ENCODE peak calls at places on chromosomes 4 and X, in seven cellular contexts. One of them, this sample, is unnamed.

GRCh38 chr4:53734584-53735363 is 143.5 kb upstream of the LNX1 start:
- DNase-seq in K562: no peak
- DNase-seq in HepG2: no peak
- DNase-seq in HCT116: no peak
- DNase-seq in H1: no peak
- DNase-seq in SK-N-SH: no peak
- DNase-seq in GM12878: no peak
- DNase-seq in this sample: no peak

GRCh38 chr4:128355301-128355700 is 67.7 kb upstream of the PGRMC2 start:
- DNase-seq in H1: no peak
- DNase-seq in K562: peak; percentile 40
- DNase-seq in SK-N-SH: peak; percentile 52
- DNase-seq in GM12878: no peak
- DNase-seq in HCT116: no peak
- DNase-seq in HepG2: no peak
- DNase-seq in this sample: no peak

GRCh38 chr4:83536649-83537352 is 893 bp downstream of the GPAT3 start:
- DNase-seq in H1: no peak
- DNase-seq in K562: no peak
- DNase-seq in GM12878: no peak
- DNase-seq in SK-N-SH: no peak
- DNase-seq in HepG2: no peak
- DNase-seq in HCT116: no peak
- DNase-seq in this sample: no peak

GRCh38 chr4:113874480-113874879 is 105.0 kb downstream of the ARSJ start:
- DNase-seq in H1: no peak
- DNase-seq in HCT116: no peak
- DNase-seq in K562: no peak
- DNase-seq in HepG2: no peak
- DNase-seq in GM12878: no peak
- DNase-seq in SK-N-SH: no peak
- DNase-seq in this sample: no peak

GRCh38 chr4:150305995-150306394 is 227.8 kb downstream of the DCLK2 start:
- DNase-seq in H1: no peak
- DNase-seq in HepG2: no peak
- DNase-seq in GM12878: no peak
- DNase-seq in HCT116: no peak
- DNase-seq in SK-N-SH: no peak
- DNase-seq in K562: no peak
- DNase-seq in this sample: no peak

GRCh38 chr4:137307806-137308205 is 224.5 kb downstream of the PCDH18 start:
- DNase-seq in K562: no peak
- DNase-seq in H1: no peak
- DNase-seq in HCT116: no peak
- DNase-seq in HepG2: no peak
- DNase-seq in GM12878: no peak
- DNase-seq in SK-N-SH: no peak
- DNase-seq in this sample: no peak

GRCh38 chr4:2935762-2936743 is 27.2 kb downstream of the NOP14 start:
- DNase-seq in SK-N-SH: no peak
- DNase-seq in HepG2: no peak
- DNase-seq in K562: no peak
- DNase-seq in H1: no peak
- DNase-seq in GM12878: peak; percentile 57
- DNase-seq in HCT116: peak; percentile 69
- DNase-seq in this sample: peak; percentile 84

GRCh38 chr4:61831987-61832386 is 631.9 kb downstream of the ADGRL3 start:
- DNase-seq in SK-N-SH: no peak
- DNase-seq in H1: no peak
- DNase-seq in GM12878: no peak
- DNase-seq in HCT116: no peak
- DNase-seq in K562: no peak
- DNase-seq in HepG2: no peak
- DNase-seq in this sample: no peak

GRCh38 chr4:1321486-1321885 is 25.5 kb upstream of the UVSSA start:
- DNase-seq in HepG2: no peak
- DNase-seq in HCT116: no peak
- DNase-seq in GM12878: no peak
- DNase-seq in SK-N-SH: no peak
- DNase-seq in H1: no peak
- DNase-seq in K562: no peak
- DNase-seq in this sample: no peak

GRCh38 chr4:150366487-150366999 is 215.4 kb upstream of the MAB21L2 start:
- DNase-seq in SK-N-SH: peak; percentile 58
- DNase-seq in HCT116: no peak
- DNase-seq in HepG2: no peak
- DNase-seq in GM12878: peak; percentile 54
- DNase-seq in H1: peak; percentile 51
- DNase-seq in K562: no peak
- DNase-seq in this sample: no peak

GRCh38 chrX:8629871-8630270 is 102.1 kb downstream of the ANOS1 start:
- DNase-seq in HCT116: no peak
- DNase-seq in GM12878: no peak
- DNase-seq in H1: no peak
- DNase-seq in K562: no peak
- DNase-seq in SK-N-SH: no peak
- DNase-seq in HepG2: no peak
- DNase-seq in this sample: no peak

GRCh38 chr4:121791481-121791880 is 9.6 kb upstream of the EXOSC9 start:
- DNase-seq in HCT116: no peak
- DNase-seq in H1: no peak
- DNase-seq in HepG2: no peak
- DNase-seq in SK-N-SH: no peak
- DNase-seq in K562: no peak
- DNase-seq in GM12878: no peak
- DNase-seq in this sample: no peak

GRCh38 chr4:126213996-126214395 is 899.2 kb downstream of the FAT4 start:
- DNase-seq in HCT116: no peak
- DNase-seq in H1: no peak
- DNase-seq in GM12878: no peak
- DNase-seq in HepG2: no peak
- DNase-seq in SK-N-SH: no peak
- DNase-seq in K562: no peak
- DNase-seq in this sample: no peak

GRCh38 chr4:16532240-16532990 is 306.1 kb upstream of the TAPT1 start:
- DNase-seq in SK-N-SH: no peak
- DNase-seq in HepG2: no peak
- DNase-seq in GM12878: no peak
- DNase-seq in H1: no peak
- DNase-seq in HCT116: no peak
- DNase-seq in K562: no peak
- DNase-seq in this sample: no peak

GRCh38 chrX:53930513-53931380 is 113.5 kb downstream of the PHF8 start:
- DNase-seq in HCT116: no peak
- DNase-seq in HepG2: peak; percentile 5
- DNase-seq in GM12878: no peak
- DNase-seq in H1: no peak
- DNase-seq in SK-N-SH: no peak
- DNase-seq in K562: no peak
- DNase-seq in this sample: no peak

GRCh38 chr4:41160010-41160789 is 54.1 kb downstream of the APBB2 start:
- DNase-seq in HCT116: peak; percentile 93
- DNase-seq in K562: no peak
- DNase-seq in HepG2: no peak
- DNase-seq in GM12878: no peak
- DNase-seq in SK-N-SH: no peak
- DNase-seq in H1: no peak
- DNase-seq in this sample: no peak

GRCh38 chr4:10058371-10058770 is 37.1 kb upstream of the SLC2A9 start:
- DNase-seq in K562: no peak
- DNase-seq in H1: no peak
- DNase-seq in HCT116: no peak
- DNase-seq in SK-N-SH: no peak
- DNase-seq in GM12878: no peak
- DNase-seq in HepG2: no peak
- DNase-seq in this sample: no peak

GRCh38 chrX:55057691-55058249 is 17.1 kb upstream of the PAGE2B start:
- DNase-seq in H1: peak; percentile 32
- DNase-seq in GM12878: no peak
- DNase-seq in HepG2: peak; percentile 7
- DNase-seq in HCT116: peak; percentile 16
- DNase-seq in SK-N-SH: peak; percentile 40
- DNase-seq in K562: peak; percentile 37
- DNase-seq in this sample: peak; percentile 20

GRCh38 chr4:155271557-155271956 is 63.1 kb downstream of the NPY2R start:
- DNase-seq in GM12878: no peak
- DNase-seq in HepG2: no peak
- DNase-seq in SK-N-SH: no peak
- DNase-seq in K562: no peak
- DNase-seq in H1: no peak
- DNase-seq in HCT116: peak; percentile 18
- DNase-seq in this sample: no peak
- TF ChIP-seq SIN3A in GM12878: no peak
- TF ChIP-seq SIN3A in HepG2: no peak
- TF ChIP-seq SIN3A in SK-N-SH: no peak
- TF ChIP-seq SIN3A in K562: no peak
- TF ChIP-seq SIN3A in H1: no peak
- TF ChIP-seq SIN3A in HCT116: no peak
- TF ChIP-seq SIN3A in this sample: no peak

DNA sequence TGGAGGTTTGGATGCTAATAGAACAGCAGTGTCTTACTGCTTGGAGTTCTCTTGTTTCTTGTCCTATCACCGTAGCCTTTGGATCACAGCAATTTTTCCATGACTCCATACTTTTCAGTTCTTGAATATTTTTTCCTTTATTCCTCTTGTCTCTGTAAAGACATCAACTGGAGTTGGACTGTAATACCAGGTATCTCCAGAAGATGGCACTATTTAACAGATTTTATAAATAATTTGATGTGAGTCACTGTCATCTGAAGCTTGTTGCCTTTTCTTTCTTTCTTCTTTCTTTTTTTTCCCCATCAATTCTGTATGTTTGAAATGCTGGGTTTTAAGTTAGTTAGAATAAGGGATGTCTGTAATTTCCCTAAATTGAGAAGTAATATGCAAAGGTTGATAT is 24.1 kb downstream of the HPRT1 start:
- DNase-seq in K562: peak; percentile 14
- DNase-seq in SK-N-SH: peak; percentile 18
- DNase-seq in H1: no peak
- DNase-seq in HCT116: peak; percentile 36
- DNase-seq in GM12878: no peak
- DNase-seq in HepG2: peak; percentile 15
- DNase-seq in this sample: peak; percentile 43
- H3K36me3 ChIP-seq in K562: peaks cover 58% of the 10 kb centered on the region
- H3K36me3 ChIP-seq in SK-N-SH: peaks cover 13% of the 10 kb centered on the region
- H3K36me3 ChIP-seq in H1: no peaks in the 10 kb centered on the region
- H3K36me3 ChIP-seq in HCT116: peaks cover 2% of the 10 kb centered on the region
- H3K36me3 ChIP-seq in GM12878: no peaks in the 10 kb centered on the region
- H3K36me3 ChIP-seq in HepG2: peaks cover 3% of the 10 kb centered on the region
- H3K36me3 ChIP-seq in this sample: peaks cover 2% of the 10 kb centered on the region

DNA sequence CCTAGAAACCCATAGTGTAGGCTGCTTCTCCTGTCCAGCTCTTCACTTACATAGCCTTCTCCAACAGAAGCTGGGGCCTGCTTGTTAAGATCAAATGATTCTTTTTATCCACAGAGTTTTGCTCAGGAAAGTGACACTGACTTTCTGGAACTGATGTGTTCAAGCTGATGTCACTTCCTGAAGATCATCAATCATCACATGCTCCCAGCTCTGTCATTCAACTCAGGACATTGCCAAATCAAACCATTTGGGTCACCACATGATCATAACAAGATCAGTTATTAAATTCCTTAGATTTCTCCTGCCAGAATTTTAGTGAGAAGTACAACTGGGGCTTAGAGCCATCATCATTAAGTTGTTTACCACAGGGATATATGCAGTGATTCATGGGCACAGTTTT is 39.4 kb downstream of the GLRA3 start:
- DNase-seq in HCT116: no peak
- DNase-seq in GM12878: no peak
- DNase-seq in SK-N-SH: no peak
- DNase-seq in K562: no peak
- DNase-seq in H1: no peak
- DNase-seq in HepG2: no peak
- DNase-seq in this sample: no peak
- TF ChIP-seq SIN3A in HCT116: no peak
- TF ChIP-seq SIN3A in GM12878: no peak
- TF ChIP-seq SIN3A in SK-N-SH: no peak
- TF ChIP-seq SIN3A in K562: no peak
- TF ChIP-seq SIN3A in H1: no peak
- TF ChIP-seq SIN3A in HepG2: no peak
- TF ChIP-seq SIN3A in this sample: no peak

GRCh38 chr4:99927566-99927965 is 18.9 kb downstream of the DNAJB14 start:
- DNase-seq in HepG2: no peak
- DNase-seq in H1: no peak
- DNase-seq in GM12878: no peak
- DNase-seq in HCT116: no peak
- DNase-seq in SK-N-SH: no peak
- DNase-seq in K562: no peak
- DNase-seq in this sample: no peak
- H3K36me3 ChIP-seq in HepG2: peaks cover 17% of the 10 kb centered on the region
- H3K36me3 ChIP-seq in H1: no peaks in the 10 kb centered on the region
- H3K36me3 ChIP-seq in GM12878: no peaks in the 10 kb centered on the region
- H3K36me3 ChIP-seq in HCT116: peaks cover 3% of the 10 kb centered on the region
- H3K36me3 ChIP-seq in SK-N-SH: peaks cover 72% of the 10 kb centered on the region
- H3K36me3 ChIP-seq in K562: peaks cover 38% of the 10 kb centered on the region
- H3K36me3 ChIP-seq in this sample: peaks cover 6% of the 10 kb centered on the region

GRCh38 chrX:806586-806985 is 176.0 kb downstream of the SHOX start:
- DNase-seq in HepG2: no peak
- DNase-seq in SK-N-SH: no peak
- DNase-seq in HCT116: no peak
- DNase-seq in K562: no peak
- DNase-seq in GM12878: no peak
- DNase-seq in H1: no peak
- DNase-seq in this sample: no peak

GRCh38 chrX:809081-809480 is 178.5 kb downstream of the SHOX start:
- DNase-seq in HepG2: no peak
- DNase-seq in SK-N-SH: no peak
- DNase-seq in GM12878: no peak
- DNase-seq in K562: no peak
- DNase-seq in H1: no peak
- DNase-seq in HCT116: no peak
- DNase-seq in this sample: no peak

GRCh38 chrX:805988-806387 is 175.4 kb downstream of the SHOX start:
- DNase-seq in HepG2: no peak
- DNase-seq in HCT116: no peak
- DNase-seq in SK-N-SH: no peak
- DNase-seq in GM12878: no peak
- DNase-seq in H1: no peak
- DNase-seq in K562: no peak
- DNase-seq in this sample: no peak

DNA sequence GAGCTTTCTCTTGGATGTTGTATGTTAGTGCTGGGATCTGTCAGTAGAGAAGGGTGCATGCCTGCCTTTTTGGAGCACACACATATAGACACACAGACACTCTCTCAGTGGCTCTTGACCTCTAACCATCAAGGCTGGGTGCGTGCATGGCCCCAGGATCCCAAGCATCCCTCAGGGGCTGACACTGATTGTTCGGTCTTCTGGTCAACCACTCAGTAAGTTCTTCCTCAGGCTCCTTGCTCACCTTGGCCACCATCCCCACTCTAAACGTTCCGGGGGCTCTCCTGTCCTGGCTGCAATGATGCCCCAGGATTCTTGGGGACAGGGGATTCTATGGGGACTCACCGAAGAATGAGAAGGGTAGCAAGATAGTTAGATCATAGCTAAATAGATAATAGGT is 179.6 kb downstream of the SHOX start:
- DNase-seq in H1: no peak
- DNase-seq in HCT116: no peak
- DNase-seq in HepG2: no peak
- DNase-seq in GM12878: no peak
- DNase-seq in K562: no peak
- DNase-seq in SK-N-SH: no peak
- DNase-seq in this sample: no peak
- TF ChIP-seq SIN3A in H1: no peak
- TF ChIP-seq SIN3A in HCT116: no peak
- TF ChIP-seq SIN3A in HepG2: no peak
- TF ChIP-seq SIN3A in GM12878: no peak
- TF ChIP-seq SIN3A in K562: no peak
- TF ChIP-seq SIN3A in SK-N-SH: no peak
- TF ChIP-seq SIN3A in this sample: no peak

This sample was measured in Panc1.